ENCODE peak calls at places on chromosome 21, in four cellular contexts. One of them, this sample, is unnamed.

GRCh38 chr21:46287541-46287940 is 1.4 kb downstream of the YBEY start:
- DNase-seq in NCI-H1105 treated with DMSO at 0.1 percent for 48 hours: no peak
- DNase-seq in glomerular endothelial cell: no peak
- DNase-seq in activated CD4-positive, alpha-beta T cell treated with anti-CD3 and anti-CD28 coated beads for 48 hours: no peak
- DNase-seq in this sample: no peak

GRCh38 chr21:42495765-42496119 is 282 bp downstream of the RSPH1 start:
- DNase-seq in NCI-H1105 treated with DMSO at 0.1 percent for 48 hours: peak; percentile 73
- DNase-seq in glomerular endothelial cell: no peak
- DNase-seq in activated CD4-positive, alpha-beta T cell treated with anti-CD3 and anti-CD28 coated beads for 48 hours: no peak
- DNase-seq in this sample: no peak

GRCh38 chr21:31781737-31782136 is 49.8 kb upstream of the SCAF4 start:
- DNase-seq in NCI-H1105 treated with DMSO at 0.1 percent for 48 hours: peak; percentile 51
- DNase-seq in activated CD4-positive, alpha-beta T cell treated with anti-CD3 and anti-CD28 coated beads for 48 hours: no peak
- DNase-seq in glomerular endothelial cell: no peak
- DNase-seq in this sample: no peak

GRCh38 chr21:17925900-17926299 is 106.7 kb upstream of the C21orf91 start:
- DNase-seq in glomerular endothelial cell: no peak
- DNase-seq in activated CD4-positive, alpha-beta T cell treated with anti-CD3 and anti-CD28 coated beads for 48 hours: no peak
- DNase-seq in NCI-H1105 treated with DMSO at 0.1 percent for 48 hours: peak; percentile 64
- DNase-seq in this sample: peak; percentile 7

GRCh38 chr21:44431300-44431699 is 24.0 kb upstream of the LRRC3 start:
- DNase-seq in glomerular endothelial cell: no peak
- DNase-seq in NCI-H1105 treated with DMSO at 0.1 percent for 48 hours: no peak
- DNase-seq in activated CD4-positive, alpha-beta T cell treated with anti-CD3 and anti-CD28 coated beads for 48 hours: peak; percentile 0
- DNase-seq in this sample: no peak

GRCh38 chr21:34583926-34584563 is 30.9 kb downstream of the RCAN1 start:
- DNase-seq in activated CD4-positive, alpha-beta T cell treated with anti-CD3 and anti-CD28 coated beads for 48 hours: no peak
- DNase-seq in glomerular endothelial cell: no peak
- DNase-seq in NCI-H1105 treated with DMSO at 0.1 percent for 48 hours: no peak
- DNase-seq in this sample: no peak

GRCh38 chr21:45041351-45041805 is 33.0 kb upstream of the ADARB1 start:
- DNase-seq in activated CD4-positive, alpha-beta T cell treated with anti-CD3 and anti-CD28 coated beads for 48 hours: no peak
- DNase-seq in NCI-H1105 treated with DMSO at 0.1 percent for 48 hours: no peak
- DNase-seq in glomerular endothelial cell: no peak
- DNase-seq in this sample: no peak

GRCh38 chr21:26795866-26796329 is 49.3 kb downstream of the ADAMTS1 start:
- DNase-seq in activated CD4-positive, alpha-beta T cell treated with anti-CD3 and anti-CD28 coated beads for 48 hours: no peak
- DNase-seq in NCI-H1105 treated with DMSO at 0.1 percent for 48 hours: peak; percentile 6
- DNase-seq in glomerular endothelial cell: no peak
- DNase-seq in this sample: no peak

This sample was measured in CMK.